ENCODE peak calls at places on chromosomes 6 and 20, in ten cellular contexts. S is A549; G is AG04450; M is left lung; H is cardiac muscle cell; X is coronary artery; R is SK-N-SH; F is CD8-positive, alpha-beta T cell; E is GM23338; J is choroid plexus epithelial cell. Z is an unnamed sample.

GRCh38 chr20:16261733-16262277 is 311.4 kb downstream of the KIF16B start:
- DNase-seq in R (no peak), G (no peak), S (no peak), J (no peak), F (no peak), M (no peak), E (no peak), H (no peak), X (no peak), Z (no peak)

GRCh38 chr20:53866787-53867740 is 203.3 kb downstream of the BCAS1 start:
- DNase-seq in G (no peak), H (no peak), R (no peak), F (no peak), X (no peak), S (no peak), E (peak; percentile 50), J (no peak), M (no peak), Z (no peak)

GRCh38 chr6:4345543-4345942 is 210.2 kb upstream of the ECI2 start:
- DNase-seq in S (no peak), J (no peak), E (no peak), F (no peak), R (no peak), H (no peak), G (no peak), M (no peak), X (no peak), Z (no peak)

GRCh38 chr20:40085513-40085912 is 603.5 kb downstream of the MAFB start:
- DNase-seq in M (no peak), F (no peak), J (no peak), G (no peak), E (no peak), H (no peak), X (no peak), S (no peak), R (no peak), Z (no peak)

GRCh38 chr6:67221226-67221625 is 1413.9 kb upstream of the ADGRB3 start:
- DNase-seq in S (no peak), F (no peak), M (no peak), G (no peak), X (no peak), J (peak; percentile 50), H (no peak), R (no peak), E (no peak), Z (no peak)

GRCh38 chr6:2715737-2716136 is 35.0 kb downstream of the MYLK4 start:
- DNase-seq in E (no peak), F (no peak), J (no peak), X (no peak), R (no peak), H (no peak), S (no peak), M (no peak), G (no peak), Z (no peak)

GRCh38 chr6:68673255-68673654 is 38.2 kb downstream of the ADGRB3 start:
- DNase-seq in S (no peak), H (no peak), J (no peak), R (no peak), E (no peak), X (no peak), F (no peak), G (no peak), M (no peak), Z (no peak)

GRCh38 chr6:158770533-158770932 is 48.6 kb downstream of the EZR start:
- DNase-seq in E (no peak), G (no peak), S (no peak), M (no peak), J (no peak), H (no peak), F (no peak), R (no peak), X (peak; percentile 60), Z (no peak)

GRCh38 chr6:70404658-70405057 is 8.7 kb upstream of the FAM135A start:
- DNase-seq in H (no peak), E (no peak), J (no peak), G (no peak), R (no peak), F (no peak), X (no peak), S (no peak), M (no peak), Z (peak; percentile 7)

GRCh38 chr6:30169658-30170614 is 6.6 kb downstream of the TRIM15 start:
- DNase-seq in F (no peak), J (peak; percentile 73), G (peak; percentile 21), E (peak; percentile 83), X (no peak), M (no peak), R (peak; percentile 73), S (peak; percentile 33), H (peak; percentile 44), Z (peak; percentile 7)

GRCh38 chr20:32556312-32557184 is 28.6 kb downstream of the NOL4L start:
- DNase-seq in J (no peak), S (no peak), G (no peak), M (no peak), E (no peak), H (no peak), X (no peak), R (no peak), F (no peak), Z (no peak)

GRCh38 chr6:35043381-35043780 is 97.8 kb downstream of the TCP11 start:
- DNase-seq in F (no peak), G (no peak), S (no peak), X (no peak), M (no peak), R (no peak), J (no peak), E (no peak), H (no peak), Z (no peak)
- H3K4me3 ChIP-seq in F (no peak overlapping the region), G (no peak overlapping the region), S (no peak overlapping the region), X (no peak overlapping the region), M (no peak overlapping the region), R (no peak overlapping the region), J (no peak overlapping the region), E (no peak overlapping the region), H (no peak overlapping the region), Z (no peak overlapping the region)

GRCh38 chr6:125985522-125985921 is 818 bp upstream of the TRMT11 start:
- DNase-seq in M (no peak), E (no peak), J (no peak), S (no peak), X (no peak), F (no peak), G (no peak), R (no peak), H (no peak), Z (no peak)

GRCh38 chr6:125986956-125987617 is 747 bp downstream of the TRMT11 start:
- DNase-seq in M (no peak), E (peak; percentile 28), H (no peak), F (no peak), X (no peak), R (peak; percentile 9), J (peak; percentile 41), S (peak; percentile 22), G (no peak), Z (no peak)

GRCh38 chr6:125985967-125986294 is 409 bp upstream of the TRMT11 start:
- DNase-seq in X (no peak), G (no peak), F (no peak), S (no peak), R (no peak), M (no peak), H (no peak), E (no peak), J (no peak), Z (no peak)

GRCh38 chr6:125988280-125988679 is 1.9 kb downstream of the TRMT11 start:
- DNase-seq in G (no peak), F (no peak), R (no peak), H (no peak), S (no peak), M (no peak), X (no peak), J (no peak), E (peak; percentile 3), Z (no peak)

DNA sequence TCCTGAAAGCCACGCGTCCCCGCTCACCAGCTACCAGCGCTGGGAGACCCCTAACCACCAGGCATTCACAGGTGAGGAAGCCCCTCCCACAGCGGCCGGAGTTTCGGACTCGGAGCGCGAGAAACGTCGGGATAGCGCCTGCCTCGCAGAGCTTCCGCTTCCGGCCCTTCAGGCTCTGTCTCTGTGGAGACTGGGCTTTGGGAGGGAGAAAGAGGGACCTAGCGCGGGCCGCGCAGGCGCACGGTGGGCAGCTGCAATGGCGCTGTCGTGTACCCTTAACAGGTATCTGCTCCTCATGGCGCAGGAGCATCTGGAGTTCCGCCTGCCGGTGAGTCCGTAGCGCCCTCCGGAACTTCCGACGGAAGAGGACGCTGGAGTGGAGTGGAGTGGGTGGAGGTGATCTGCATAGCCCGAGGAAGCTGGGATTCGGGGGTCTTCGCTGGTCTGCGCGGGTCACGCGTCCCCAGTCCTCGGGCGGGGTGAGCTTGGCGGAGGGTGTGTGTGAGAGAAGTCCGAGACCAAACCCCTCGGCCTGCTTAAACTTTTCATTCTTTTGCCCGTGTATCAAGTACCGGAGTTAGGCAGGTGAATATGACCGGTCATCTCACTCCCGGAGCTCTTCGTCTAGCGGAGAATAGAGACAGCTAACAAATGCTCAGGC is at the start of gene TRMT11:
- DNase-seq in H (peak; percentile 96), E (peak; percentile 99), R (peak; percentile 91), M (peak; percentile 96), X (peak; percentile 91), G (no peak), J (peak; percentile 89), S (peak; percentile 85), F (peak; percentile 87), Z (peak; percentile 81)
- TF ChIP-seq CTCF in H (no peak), E (no peak), R (no peak), M (no peak), X (no peak), G (peak; percentile 9), J (peak; percentile 6), S (no peak), F (no peak), Z (no peak)

GRCh38 chr6:16764188-16764950 is 3.1 kb upstream of the ATXN1 start:
- DNase-seq in H (peak; percentile 53), R (peak; percentile 34), G (no peak), E (peak; percentile 44), J (peak; percentile 83), F (no peak), X (no peak), M (no peak), S (no peak), Z (no peak)
- H3K4me3 ChIP-seq in H (no peak overlapping the region), R (peak overlapping the region; percentile 72), G (no peak overlapping the region), E (no peak overlapping the region), J (no peak overlapping the region), F (no peak overlapping the region), X (no peak overlapping the region), M (no peak overlapping the region), S (no peak overlapping the region), Z (no peak overlapping the region)

DNA sequence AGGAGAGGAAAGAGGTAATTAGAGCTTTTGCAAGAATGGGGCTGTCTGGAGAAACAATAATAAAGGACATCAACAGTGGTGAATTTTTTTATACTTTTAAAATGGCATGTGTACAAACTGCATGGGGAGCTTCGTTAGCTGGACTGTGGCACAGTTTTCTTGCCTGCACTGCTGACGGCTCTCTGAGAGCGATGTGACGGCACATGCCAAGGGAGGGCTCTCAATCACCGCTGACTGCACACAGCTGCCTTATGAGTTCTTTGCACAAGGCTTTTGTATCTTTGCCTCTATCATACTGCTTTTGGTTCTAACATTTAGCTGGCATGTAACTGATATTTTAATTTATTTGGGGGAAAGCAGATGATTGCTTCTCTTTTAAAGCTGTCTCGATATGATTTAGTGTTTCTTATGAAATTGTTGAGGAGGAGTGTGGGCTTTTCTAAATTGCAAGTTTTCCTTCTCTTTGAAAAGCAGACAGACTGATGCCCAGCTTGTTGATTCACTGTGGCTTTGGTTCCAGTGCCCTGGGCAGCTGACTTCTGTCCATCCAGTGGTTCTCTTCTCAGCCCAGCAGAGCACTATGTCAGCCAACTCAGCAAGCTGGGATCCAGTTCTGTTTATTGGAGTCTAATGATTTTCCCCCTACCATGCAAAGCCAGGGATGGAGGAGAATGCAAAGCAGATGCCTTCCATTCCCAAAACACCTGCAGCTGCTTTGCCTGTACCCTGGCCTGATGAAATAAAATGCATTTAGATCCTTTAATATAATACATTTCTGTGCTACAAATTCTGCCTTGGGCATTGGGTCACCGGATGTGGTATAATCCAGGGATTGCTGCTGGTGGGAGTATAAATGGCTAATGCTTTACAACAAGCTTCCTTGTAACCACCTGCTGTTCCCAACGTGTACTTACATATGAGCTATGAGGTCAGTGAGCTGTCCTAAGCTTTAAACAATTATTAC is 323.9 kb downstream of the ZFAND3 start:
- DNase-seq in M (no peak), R (peak; percentile 71), S (no peak), F (no peak), H (peak; percentile 26), J (no peak), E (no peak), G (no peak), X (no peak), Z (no peak)
- TF ChIP-seq CTCF in M (no peak), R (no peak), S (no peak), F (no peak), H (no peak), J (no peak), E (no peak), G (no peak), X (no peak), Z (no peak)